ENCODE peak calls at places on chromosomes 2 and 18, in seven cellular contexts. J is progenitor cell of endocrine pancreas, T is AG04450, H is GOT3, Y is HCEC 1CT, D is nephron progenitor cell, O is tibial nerve. X is an unnamed sample.
A peak's percentile ranks its signal among the peaks of the same experiment; 100 is the strongest.

GRCh38 chr2:807300-807699 is 130.1 kb upstream of the TMEM18 start:
- DNase-seq in O (no peak), D (no peak), T (no peak), J (no peak), Y (no peak), H (no peak), X (no peak)

GRCh38 chr18:48946329-48946835 is 4.4 kb downstream of the SMAD7 start:
- DNase-seq in D (no peak), Y (peak; percentile 73), O (no peak), J (no peak), H (no peak), T (no peak), X (peak; percentile 71)

GRCh38 chr2:62999905-63000304 is 50.7 kb upstream of the OTX1 start:
- DNase-seq in O (no peak), Y (peak; percentile 11), D (no peak), H (no peak), J (no peak), T (no peak), X (peak; percentile 84)

GRCh38 chr2:84919885-84920580 is 14.6 kb downstream of the TMSB10 start:
- DNase-seq in O (peak; percentile 64), T (peak; percentile 93), D (no peak), J (no peak), H (no peak), Y (peak; percentile 97), X (no peak)

GRCh38 chr2:85505551-85506238 is 33.3 kb upstream of the MAT2A start:
- DNase-seq in O (no peak), D (no peak), H (no peak), Y (no peak), T (no peak), J (no peak), X (no peak)

GRCh38 chr2:46812381-46813024 is 103.1 kb downstream of the MCFD2 start:
- DNase-seq in J (no peak), D (no peak), O (peak; percentile 62), H (peak; percentile 36), T (peak; percentile 95), Y (peak; percentile 70), X (no peak)

GRCh38 chr18:31626409-31626808 is 34.7 kb downstream of the TTR start:
- DNase-seq in T (no peak), H (no peak), Y (no peak), J (no peak), D (no peak), O (no peak), X (no peak)

GRCh38 chr2:46849741-46850474 is 65.7 kb downstream of the MCFD2 start:
- DNase-seq in J (no peak), Y (peak; percentile 61), H (no peak), T (peak; percentile 78), D (no peak), O (no peak), X (no peak)

GRCh38 chr2:241773511-241774418 is 2.9 kb upstream of the GAL3ST2 start:
- DNase-seq in J (no peak), T (no peak), Y (no peak), H (no peak), O (no peak), D (no peak), X (peak; percentile 61)